ENCODE peak calls at places on chromosome 12, in ten cellular contexts. C is uterus; M is tibial nerve; S is sigmoid colon; X is brain microvascular endothelial cell; U is bronchial epithelial cell; B is fibroblast of lung; D is body of pancreas; T is spleen; L is CD4-positive, alpha-beta T cell. W is an unnamed sample.

GRCh38 chr12:124277394-124278222 is 17.3 kb upstream of the RFLNA start:
- DNase-seq in C (no peak), M (no peak), S (no peak), X (no peak), U (no peak), B (no peak), D (no peak), T (no peak), L (no peak), W (no peak)

GRCh38 chr12:22866406-22866805 is 241.4 kb downstream of the ETNK1 start:
- DNase-seq in C (no peak), M (no peak), S (no peak), X (no peak), U (no peak), B (peak), D (no peak), T (no peak), L (no peak), W (no peak)

GRCh38 chr12:74780458-74781241 is 243.0 kb downstream of the ATXN7L3B start:
- DNase-seq in C (no peak), M (no peak), S (no peak), X (peak), U (peak), B (peak), D (no peak), T (no peak), L (no peak), W (no peak)

GRCh38 chr12:109154485-109155438 is 38.4 kb downstream of the ACACB start:
- DNase-seq in C (peak), M (peak), S (peak), X (peak), U (peak), B (peak), D (peak), T (peak), L (peak), W (peak)

GRCh38 chr12:110102255-110102654 is 21.9 kb upstream of the IFT81 start:
- DNase-seq in C (peak), M (no peak), S (no peak), X (peak), U (peak), B (peak), D (no peak), T (no peak), L (peak), W (no peak)

GRCh38 chr12:45458238-45458637 is 242.3 kb downstream of the ANO6 start:
- DNase-seq in C (no peak), M (no peak), S (no peak), X (no peak), U (no peak), B (no peak), D (no peak), T (no peak), L (no peak), W (no peak)

GRCh38 chr12:123971770-123972447 is 722 bp downstream of the CCDC92 start:
- DNase-seq in C (peak), M (no peak), S (peak), X (no peak), U (peak), B (peak), D (peak), T (no peak), L (peak), W (no peak)

GRCh38 chr12:93127582-93128331 is 198.7 kb upstream of the EEA1 start:
- DNase-seq in C (peak), M (no peak), S (peak), X (peak), U (peak), B (peak), D (peak), T (peak), L (no peak), W (no peak)

GRCh38 chr12:6765048-6765633 is 1.0 kb upstream of the PTMS start:
- DNase-seq in C (no peak), M (no peak), S (no peak), X (no peak), U (no peak), B (no peak), D (no peak), T (no peak), L (no peak), W (no peak)

GRCh38 chr12:1702708-1703107 is 11.8 kb downstream of the ADIPOR2 start:
- DNase-seq in C (no peak), M (no peak), S (no peak), X (no peak), U (no peak), B (peak), D (no peak), T (no peak), L (no peak), W (no peak)

GRCh38 chr12:52794479-52795331 is 1.2 kb downstream of the KRT3 start:
- DNase-seq in C (no peak), M (no peak), S (no peak), X (no peak), U (peak), B (peak), D (no peak), T (peak), L (no peak), W (no peak)

GRCh38 chr12:13563743-13564125 is 367.2 kb downstream of the EMP1 start:
- DNase-seq in C (no peak), M (no peak), S (no peak), X (no peak), U (no peak), B (no peak), D (no peak), T (no peak), L (no peak), W (no peak)

GRCh38 chr12:116121453-116121871 is 156.0 kb downstream of the MED13L start:
- DNase-seq in C (no peak), M (no peak), S (no peak), X (no peak), U (peak), B (peak), D (no peak), T (no peak), L (no peak), W (no peak)

GRCh38 chr12:85872497-85873091 is 1.5 kb upstream of the NTS start:
- DNase-seq in C (no peak), M (no peak), S (no peak), X (peak), U (peak), B (peak), D (no peak), T (no peak), L (no peak), W (no peak)

GRCh38 chr12:99983721-99984258 is 946 bp downstream of the ANKS1B start:
- DNase-seq in C (no peak), M (no peak), S (no peak), X (no peak), U (no peak), B (no peak), D (no peak), T (no peak), L (no peak), W (no peak)

GRCh38 chr12:125773033-125773432 is 707.8 kb downstream of the AACS start:
- DNase-seq in C (no peak), M (no peak), S (peak), X (no peak), U (no peak), B (peak), D (no peak), T (no peak), L (no peak), W (no peak)

GRCh38 chr12:91506461-91506860 is 323.8 kb upstream of the DCN start:
- DNase-seq in C (no peak), M (no peak), S (no peak), X (peak), U (no peak), B (no peak), D (no peak), T (no peak), L (no peak), W (no peak)

GRCh38 chr12:46944771-46945170 is 119.0 kb upstream of the SLC38A4 start:
- DNase-seq in C (no peak), M (no peak), S (no peak), X (no peak), U (no peak), B (no peak), D (no peak), T (no peak), L (no peak), W (no peak)

GRCh38 chr12:42590324-42590934 is 883 bp upstream of the PRICKLE1 start:
- DNase-seq in C (peak), M (no peak), S (peak), X (no peak), U (no peak), B (peak), D (peak), T (no peak), L (no peak), W (no peak)

GRCh38 chr12:115785548-115785947 is 491.9 kb downstream of the MED13L start:
- DNase-seq in C (no peak), M (no peak), S (no peak), X (no peak), U (no peak), B (no peak), D (no peak), T (no peak), L (no peak), W (no peak)

GRCh38 chr12:53746592-53747491 is 4.9 kb downstream of the CISTR start:
- DNase-seq in C (peak), M (peak), S (peak), X (peak), U (peak), B (peak), D (peak), T (peak), L (peak), W (peak)

GRCh38 chr12:29226621-29227020 is 77.5 kb downstream of the FAR2 start:
- DNase-seq in C (no peak), M (no peak), S (no peak), X (no peak), U (peak), B (peak), D (no peak), T (no peak), L (no peak), W (no peak)

GRCh38 chr12:78293039-78293686 is 462.5 kb downstream of the NAV3 start:
- DNase-seq in C (no peak), M (no peak), S (no peak), X (peak), U (peak), B (peak), D (no peak), T (no peak), L (no peak), W (no peak)

DNA sequence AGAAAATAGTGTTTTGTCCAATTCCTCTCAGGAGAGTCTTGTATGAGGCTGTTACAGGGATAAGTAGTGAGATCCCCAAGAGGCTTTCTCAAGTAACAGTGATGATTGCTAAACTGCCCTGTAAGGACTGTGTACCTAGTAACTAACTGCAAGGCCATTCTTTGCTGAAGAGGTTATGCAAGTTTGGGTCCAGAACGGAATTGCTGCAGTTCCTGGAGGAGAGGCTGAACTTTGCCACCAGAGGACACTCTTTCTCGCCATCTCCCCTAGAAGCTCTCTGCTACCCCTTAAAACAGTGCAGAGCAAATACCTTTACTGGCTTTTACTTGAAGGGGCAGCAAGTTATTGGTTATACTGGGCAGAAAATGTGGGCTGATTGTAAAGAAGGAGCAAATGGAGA is 180.0 kb downstream of the RBM19 start:
- DNase-seq in C (no peak), M (no peak), S (no peak), X (no peak), U (no peak), B (no peak), D (no peak), T (no peak), L (no peak), W (no peak)
- TF ChIP-seq CTCF in C (no peak), M (no peak), S (no peak), X (peak), U (no peak), B (no peak), D (no peak), T (no peak), L (no peak), W (no peak)

DNA sequence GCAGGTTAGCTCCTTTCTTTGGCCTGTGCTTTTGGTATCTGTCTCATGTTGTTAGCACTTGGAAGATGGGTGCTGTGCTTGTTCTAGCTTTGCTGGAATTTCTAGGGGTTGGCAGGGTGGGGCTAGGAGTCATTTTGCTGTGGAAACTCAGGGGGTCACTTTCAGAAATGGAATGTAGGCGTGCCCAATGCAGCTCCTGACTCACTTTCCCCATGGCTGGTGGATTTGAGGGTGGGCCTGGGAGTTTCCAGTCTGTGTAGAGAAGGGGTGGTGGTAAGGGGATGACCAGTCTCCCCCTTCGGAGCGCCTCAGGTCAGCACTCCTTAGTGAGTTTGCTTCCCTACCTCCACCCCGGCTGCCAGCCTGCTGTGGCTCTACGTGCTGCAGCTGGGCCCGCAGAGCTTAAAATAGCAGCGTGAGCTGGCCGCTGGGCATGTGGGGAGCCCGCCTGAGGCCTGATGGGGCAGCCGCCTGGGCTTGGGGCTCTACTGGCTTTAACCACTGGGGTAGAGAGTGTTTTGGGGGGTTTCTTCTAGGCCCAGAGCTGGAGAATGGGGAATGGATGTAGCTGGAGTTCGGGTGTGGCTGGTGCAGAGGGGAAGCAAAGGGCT is 108.2 kb downstream of the TSPAN9 start:
- DNase-seq in C (no peak), M (no peak), S (no peak), X (no peak), U (no peak), B (peak), D (no peak), T (no peak), L (no peak), W (no peak)
- TF ChIP-seq CTCF in C (no peak), M (no peak), S (no peak), X (no peak), U (no peak), B (no peak), D (no peak), T (no peak), L (no peak), W (no peak)

GRCh38 chr12:55746913-55747231 is 4.0 kb downstream of the GDF11 start:
- DNase-seq in C (no peak), M (no peak), S (no peak), X (no peak), U (no peak), B (no peak), D (no peak), T (no peak), L (no peak), W (no peak)

GRCh38 chr12:55748230-55748993 is 5.5 kb downstream of the GDF11 start:
- DNase-seq in C (no peak), M (no peak), S (peak), X (no peak), U (no peak), B (no peak), D (no peak), T (no peak), L (no peak), W (no peak)

GRCh38 chr12:55745361-55746146 is 2.6 kb downstream of the GDF11 start:
- DNase-seq in C (peak), M (no peak), S (peak), X (no peak), U (no peak), B (no peak), D (no peak), T (no peak), L (no peak), W (no peak)

GRCh38 chr12:55743967-55744931 is 1.3 kb downstream of the GDF11 start:
- DNase-seq in C (no peak), M (no peak), S (peak), X (no peak), U (no peak), B (no peak), D (no peak), T (no peak), L (no peak), W (no peak)

DNA sequence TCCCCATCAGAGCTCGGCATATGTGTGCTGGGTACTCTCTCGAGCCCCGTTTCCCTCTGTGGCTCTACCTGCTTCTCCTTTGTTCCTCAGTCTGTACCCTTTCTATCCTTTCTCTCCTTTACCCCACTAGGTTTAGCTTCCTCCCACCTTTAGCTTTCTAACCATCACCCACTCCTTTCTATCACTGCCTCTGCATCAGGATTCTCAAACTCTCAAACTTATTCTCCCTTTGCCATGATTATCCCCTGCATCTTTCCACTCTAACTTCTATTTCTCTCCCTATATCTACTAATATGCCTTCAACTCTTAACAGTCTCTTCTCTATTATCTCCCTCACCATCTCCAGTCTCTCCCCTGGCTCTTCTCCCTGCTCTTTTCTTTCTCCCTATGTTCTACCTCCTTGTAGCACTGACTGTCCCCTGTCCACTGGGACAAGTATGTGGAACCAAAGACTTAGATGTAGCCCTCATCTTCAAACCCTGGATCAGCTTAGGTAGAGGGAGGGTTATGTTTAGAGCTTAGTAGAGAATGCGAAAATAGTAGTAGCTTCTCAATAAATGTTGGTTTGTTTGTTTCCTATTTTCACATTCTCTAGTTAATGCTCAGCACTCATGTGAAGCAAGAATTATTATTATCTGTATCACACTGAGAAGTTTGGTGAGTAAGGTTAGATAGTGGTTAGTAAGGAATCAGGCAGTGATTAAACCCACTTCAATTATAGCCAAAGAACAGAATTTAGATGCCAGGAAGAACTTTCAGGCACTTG is 3.4 kb downstream of the GDF11 start:
- DNase-seq in C (no peak), M (no peak), S (peak), X (no peak), U (no peak), B (peak), D (no peak), T (no peak), L (no peak), W (no peak)
- TF ChIP-seq CTCF in C (no peak), M (no peak), S (no peak), X (no peak), U (no peak), B (no peak), D (no peak), T (no peak), L (no peak), W (no peak)

GRCh38 chr12:126908765-126909142 is 1358.2 kb upstream of the TMEM132C start:
- DNase-seq in C (no peak), M (no peak), S (no peak), X (no peak), U (no peak), B (no peak), D (no peak), T (no peak), L (no peak), W (no peak)
- TF ChIP-seq CTCF in C (no peak), M (no peak), S (no peak), X (no peak), U (no peak), B (no peak), D (no peak), T (no peak), L (no peak), W (no peak)

GRCh38 chr12:103965590-103966407 is at the start of gene TDG:
- DNase-seq in C (peak), M (peak), S (peak), X (peak), U (peak), B (peak), D (peak), T (peak), L (peak), W (peak)
- TF ChIP-seq CTCF in C (peak), M (peak), S (no peak), X (peak), U (peak), B (no peak), D (peak), T (no peak), L (peak), W (peak)

DNA sequence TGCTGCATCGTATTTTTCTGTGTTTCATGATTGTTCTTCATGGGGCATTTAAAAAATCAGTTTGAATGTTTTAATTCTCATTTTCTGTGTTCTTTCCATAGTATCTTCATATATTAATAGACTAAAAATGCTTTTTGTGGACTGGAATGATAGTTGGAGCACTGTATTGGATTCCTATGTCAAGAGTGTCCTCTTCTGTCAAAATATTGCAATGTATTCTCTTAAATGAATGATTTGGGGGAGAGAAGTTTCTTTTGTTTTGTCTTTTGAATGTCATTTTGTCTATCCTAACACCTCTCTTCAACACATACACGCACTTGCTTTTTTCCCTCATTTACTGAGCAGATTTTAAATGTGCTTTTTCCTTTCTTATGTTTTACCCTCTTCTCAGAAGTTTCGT is 4.7 kb upstream of the EIF2S3B start:
- DNase-seq in C (no peak), M (no peak), S (no peak), X (no peak), U (peak), B (peak), D (no peak), T (no peak), L (no peak), W (no peak)
- TF ChIP-seq CTCF in C (no peak), M (no peak), S (no peak), X (peak), U (peak), B (no peak), D (no peak), T (no peak), L (no peak), W (peak)

W was measured in osteocyte.